ENCODE peak calls at places on chromosomes 1 and 21, in seven cellular contexts. N is GM23338, G is endothelial cell of umbilical vein, P is SK-N-MC, I is HCT116, Y is HepG2, Q is esophagus muscularis mucosa. O is an unnamed sample.

GRCh38 chr1:59926381-59927243 is at the start of gene CYP2J2:
- DNase-seq in N (peak), I (peak), Y (no peak), G (peak), Q (no peak), P (no peak), O (peak)

GRCh38 chr21:45528028-45528705 is 14.1 kb downstream of the SLC19A1 start:
- DNase-seq in Y (no peak), P (no peak), Q (no peak), N (no peak), I (no peak), G (no peak), O (peak)

GRCh38 chr1:178362784-178363183 is 134.0 kb downstream of the CLEC20A start:
- DNase-seq in N (no peak), I (no peak), P (no peak), Q (no peak), Y (no peak), G (no peak), O (no peak)

GRCh38 chr1:58290685-58291372 is 255.7 kb downstream of the OMA1 start:
- DNase-seq in Q (no peak), Y (no peak), G (peak), N (peak), I (no peak), P (no peak), O (no peak)

GRCh38 chr1:167943541-167943940 is 6.7 kb upstream of the MPC2 start:
- DNase-seq in G (no peak), P (no peak), N (no peak), Q (no peak), Y (no peak), I (no peak), O (no peak)

GRCh38 chr1:51302270-51302669 is 28.1 kb downstream of the TTC39A start:
- DNase-seq in I (no peak), G (no peak), N (no peak), P (no peak), Y (no peak), Q (no peak), O (no peak)

GRCh38 chr1:153978274-153978909 is 918 bp upstream of the JTB start:
- DNase-seq in N (no peak), Q (no peak), G (no peak), Y (no peak), P (no peak), I (no peak), O (no peak)

GRCh38 chr21:43866233-43866632 is 1.2 kb downstream of the AGPAT3 start:
- DNase-seq in P (peak), N (peak), Q (no peak), Y (no peak), I (no peak), G (no peak), O (no peak)

GRCh38 chr1:53378061-53378460 is 50.2 kb upstream of the LRP8 start:
- DNase-seq in N (no peak), Y (no peak), Q (no peak), G (no peak), P (no peak), I (no peak), O (no peak)

GRCh38 chr1:102365074-102365473 is 368.3 kb upstream of the OLFM3 start:
- DNase-seq in G (no peak), Q (no peak), P (no peak), Y (no peak), I (no peak), N (no peak), O (no peak)

GRCh38 chr1:26861286-26861701 is 1.7 kb upstream of the SFN start:
- DNase-seq in I (peak), N (peak), G (no peak), Q (no peak), P (no peak), Y (no peak), O (no peak)

GRCh38 chr1:156641761-156642264 is at the start of gene BCAN:
- DNase-seq in P (no peak), Y (no peak), I (no peak), N (peak), Q (no peak), G (no peak), O (no peak)

DNA sequence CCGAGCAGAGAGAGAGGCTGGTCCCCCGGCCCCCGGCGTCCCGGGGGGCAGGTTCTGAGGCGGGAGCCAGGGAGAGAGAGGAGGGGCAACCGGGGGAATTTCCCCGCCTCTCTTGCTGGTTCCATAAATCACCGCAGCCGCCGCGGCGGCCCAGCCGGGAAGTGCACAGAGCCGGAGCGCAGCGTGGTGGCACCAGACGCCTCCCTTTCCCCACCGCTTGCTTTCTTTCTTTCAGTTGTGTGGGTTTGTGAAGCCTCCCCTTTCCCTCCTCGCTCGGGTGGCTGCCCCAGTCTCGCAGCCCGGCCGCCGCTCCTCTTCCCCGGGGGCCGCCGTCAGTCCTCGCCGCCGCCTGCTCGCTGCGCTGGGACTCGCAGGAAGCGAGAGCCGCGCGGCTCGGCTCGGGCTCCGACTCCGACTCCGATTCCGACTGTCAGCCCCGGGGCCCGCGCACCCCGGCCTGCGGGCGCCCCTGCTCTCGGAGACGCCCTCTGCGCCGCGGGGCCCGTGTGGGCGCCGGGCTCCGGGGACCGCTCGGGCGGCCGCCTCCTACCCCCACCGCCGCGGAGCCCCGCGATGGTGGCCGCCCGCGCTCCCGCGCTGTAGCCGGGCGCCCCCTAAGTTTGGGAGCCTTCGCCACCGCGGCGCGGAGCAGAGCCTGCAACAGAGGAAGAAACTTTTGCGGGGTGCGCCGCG is at the start of gene CACHD1:
- DNase-seq in I (peak), G (peak), Y (no peak), P (no peak), Q (peak), N (peak), O (peak)
- TF ChIP-seq POLR2AphosphoS5 in I (peak), G (peak), Y (no peak), P (peak), Q (peak), N (peak), O (peak)

GRCh38 chr1:17567582-17567981 is 28.1 kb downstream of the ARHGEF10L start:
- DNase-seq in Q (no peak), I (no peak), G (no peak), Y (no peak), P (no peak), N (no peak), O (no peak)
- H3K4me3 ChIP-seq in Q (no peak), I (no peak), G (no peak), Y (no peak), P (no peak), N (no peak), O (no peak)

DNA sequence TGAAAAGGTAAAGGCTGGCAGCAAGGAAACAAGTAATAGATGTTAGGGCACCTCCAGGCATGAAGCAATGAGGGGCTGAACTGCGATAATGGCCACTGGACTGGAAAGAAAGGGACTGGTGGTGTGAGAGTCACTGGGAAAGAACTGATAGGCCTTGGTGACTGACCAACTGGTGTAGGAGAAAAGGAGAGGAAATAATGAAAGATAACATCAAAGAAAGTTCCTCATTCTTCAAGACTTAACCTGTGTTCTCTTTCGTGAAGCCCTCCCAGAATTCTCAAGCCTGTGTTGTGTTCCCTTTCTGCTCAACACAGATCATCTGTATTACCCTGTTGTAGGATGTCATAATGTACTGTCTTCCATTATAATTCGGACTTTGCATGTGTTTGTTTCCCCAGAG is 20.9 kb upstream of the SNX27 start:
- DNase-seq in Y (no peak), Q (no peak), P (no peak), I (no peak), N (no peak), G (no peak), O (no peak)
- H3K27ac ChIP-seq in Y (no peak), Q (no peak), P (no peak), I (no peak), N (no peak), G (no peak), O (no peak)

GRCh38 chr1:81874461-81874860 is 73.7 kb downstream of the ADGRL2 start:
- DNase-seq in P (no peak), G (no peak), N (no peak), I (no peak), Q (no peak), Y (no peak), O (no peak)
- TF ChIP-seq POLR2AphosphoS5 in P (no peak), G (no peak), N (no peak), I (no peak), Q (no peak), Y (no peak), O (no peak)

GRCh38 chr1:226216056-226216455 is 7.4 kb upstream of the MIXL1 start:
- DNase-seq in N (no peak), P (no peak), Y (no peak), Q (peak), I (no peak), G (no peak), O (no peak)
- H3K4me3 ChIP-seq in N (no peak), P (no peak), Y (no peak), Q (no peak), I (no peak), G (no peak), O (no peak)

GRCh38 chr1:30953685-30954084 is 45.1 kb upstream of the SDC3 start:
- DNase-seq in Y (no peak), P (no peak), N (no peak), I (no peak), G (no peak), Q (no peak), O (no peak)

GRCh38 chr1:30950700-30951099 is 42.1 kb upstream of the SDC3 start:
- DNase-seq in P (no peak), N (no peak), Q (no peak), I (no peak), Y (no peak), G (no peak), O (no peak)

GRCh38 chr1:30952098-30952497 is 43.5 kb upstream of the SDC3 start:
- DNase-seq in Y (peak), G (no peak), P (no peak), N (no peak), Q (no peak), I (no peak), O (no peak)

GRCh38 chr1:30957560-30958222 is 49.1 kb upstream of the SDC3 start:
- DNase-seq in N (no peak), Q (no peak), P (no peak), G (no peak), I (no peak), Y (no peak), O (no peak)

DNA sequence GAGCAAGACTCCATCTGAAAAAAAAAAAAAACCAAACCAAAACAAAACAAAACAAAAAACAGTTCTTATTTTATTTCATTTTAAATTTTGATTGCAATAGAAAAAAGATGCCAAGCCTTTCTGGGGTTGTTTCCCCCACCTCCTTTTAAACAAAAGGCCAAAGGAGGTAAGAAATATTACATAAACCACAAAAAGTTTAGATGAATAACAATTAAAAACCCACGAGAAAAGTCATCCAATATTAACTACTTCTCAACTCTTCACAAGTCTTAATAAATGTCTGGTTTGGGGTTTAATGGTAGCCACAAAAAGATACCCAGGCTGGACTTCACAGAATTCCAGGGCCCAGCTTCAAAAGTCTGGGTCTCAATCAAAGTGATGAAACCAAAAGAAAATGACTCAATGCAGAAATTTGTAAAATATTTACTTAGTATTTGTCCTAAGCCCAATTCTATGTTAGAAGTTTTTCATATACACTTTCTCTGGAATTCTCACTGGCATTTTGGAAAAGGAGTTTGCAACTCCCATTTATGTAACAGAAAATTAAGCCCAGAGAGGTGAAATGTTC is 47.0 kb upstream of the SDC3 start:
- DNase-seq in P (no peak), I (no peak), G (no peak), Q (no peak), Y (no peak), N (no peak), O (no peak)
- H3K27ac ChIP-seq in P (no peak), I (no peak), G (no peak), Q (no peak), Y (no peak), N (no peak), O (no peak)

O was measured in stomach.